ENCODE peak calls at places on chromosomes 11 and 22, in nine cellular contexts. A is upper lobe of right lung, J is heart left ventricle, P is HCT116, K is AG04449, F is fibroblast of pulmonary artery, T is AG04450, R is PC-3, O is IMR-90. H is an unnamed sample.

GRCh38 chr22:22877523-22878210 is 9.9 kb upstream of the IGLL5 start:
- DNase-seq in A (peak), J (peak), P (peak), K (no peak), F (peak), T (peak), R (peak), O (peak), H (peak)

GRCh38 chr11:115892016-115892415 is 387.8 kb upstream of the CADM1 start:
- DNase-seq in A (no peak), J (no peak), P (no peak), K (no peak), F (no peak), T (no peak), R (no peak), O (no peak), H (no peak)

GRCh38 chr11:126079640-126080205 is 17.1 kb upstream of the CDON start:
- DNase-seq in A (no peak), J (no peak), P (no peak), K (no peak), F (no peak), T (no peak), R (peak), O (no peak), H (no peak)

GRCh38 chr11:66745356-66746235 is 16.6 kb upstream of the SPTBN2 start:
- DNase-seq in A (peak), J (no peak), P (no peak), K (no peak), F (no peak), T (no peak), R (peak), O (no peak), H (no peak)

GRCh38 chr22:27866136-27867091 is 52.6 kb downstream of the PITPNB start:
- DNase-seq in A (no peak), J (no peak), P (no peak), K (peak), F (peak), T (peak), R (peak), O (peak), H (peak)

GRCh38 chr11:82864268-82864667 is 36.0 kb downstream of the PRCP start:
- DNase-seq in A (peak), J (peak), P (peak), K (no peak), F (peak), T (no peak), R (peak), O (peak), H (peak)

GRCh38 chr11:88553204-88553603 is 215.7 kb upstream of the CTSC start:
- DNase-seq in A (no peak), J (no peak), P (no peak), K (no peak), F (peak), T (no peak), R (no peak), O (peak), H (peak)

GRCh38 chr11:14544611-14545010 is 24.4 kb upstream of the PSMA1 start:
- DNase-seq in A (no peak), J (no peak), P (no peak), K (no peak), F (peak), T (no peak), R (no peak), O (peak), H (peak)

GRCh38 chr11:90434858-90435257 is 212.0 kb upstream of the CHORDC1 start:
- DNase-seq in A (no peak), J (no peak), P (no peak), K (no peak), F (no peak), T (no peak), R (peak), O (no peak), H (no peak)

GRCh38 chr22:28607710-28608109 is 71.9 kb downstream of the TTC28 start:
- DNase-seq in A (no peak), J (no peak), P (no peak), K (no peak), F (no peak), T (peak), R (no peak), O (peak), H (no peak)

GRCh38 chr11:61482513-61482912 is 26.0 kb upstream of the LRRC10B start:
- DNase-seq in A (no peak), J (no peak), P (no peak), K (no peak), F (no peak), T (no peak), R (peak), O (no peak), H (no peak)

GRCh38 chr22:26651840-26652239 is 5.5 kb upstream of the MIAT start:
- DNase-seq in A (no peak), J (no peak), P (no peak), K (no peak), F (no peak), T (no peak), R (no peak), O (no peak), H (no peak)

GRCh38 chr11:72589802-72590761 is 84.1 kb downstream of the PDE2A start:
- DNase-seq in A (peak), J (peak), P (no peak), K (no peak), F (peak), T (no peak), R (peak), O (no peak), H (peak)

GRCh38 chr22:28989035-28989464 is 72.6 kb downstream of the C22orf31 start:
- DNase-seq in A (no peak), J (no peak), P (no peak), K (no peak), F (peak), T (no peak), R (peak), O (no peak), H (no peak)

GRCh38 chr11:19187880-19188279 is 13.9 kb downstream of the CSRP3 start:
- DNase-seq in A (no peak), J (no peak), P (no peak), K (no peak), F (no peak), T (no peak), R (peak), O (no peak), H (no peak)

GRCh38 chr22:38795569-38795968 is 1.6 kb upstream of the DNAL4 start:
- DNase-seq in A (no peak), J (no peak), P (no peak), K (no peak), F (no peak), T (no peak), R (no peak), O (no peak), H (no peak)

GRCh38 chr22:19641254-19641982 is 72.9 kb upstream of the SEPTIN5 start:
- DNase-seq in A (no peak), J (no peak), P (peak), K (no peak), F (peak), T (no peak), R (peak), O (no peak), H (no peak)

GRCh38 chr11:89625171-89625570 is 84.9 kb upstream of the TRIM77 start:
- DNase-seq in A (no peak), J (no peak), P (no peak), K (no peak), F (no peak), T (no peak), R (peak), O (no peak), H (no peak)

GRCh38 chr11:62707277-62707771 is at the start of the genes BSCL2 and GNG3:
- DNase-seq in A (peak), J (peak), P (no peak), K (no peak), F (no peak), T (no peak), R (no peak), O (no peak), H (no peak)

GRCh38 chr11:78672850-78673641 is 98.4 kb upstream of the NARS2 start:
- DNase-seq in A (no peak), J (no peak), P (no peak), K (no peak), F (no peak), T (no peak), R (no peak), O (no peak), H (no peak)

GRCh38 chr11:27282141-27282590 is 80.8 kb downstream of the CCDC34 start:
- DNase-seq in A (no peak), J (peak), P (no peak), K (peak), F (peak), T (peak), R (no peak), O (peak), H (peak)

GRCh38 chr22:27317156-27317555 is 484.4 kb downstream of the MN1 start:
- DNase-seq in A (no peak), J (no peak), P (no peak), K (no peak), F (peak), T (no peak), R (no peak), O (no peak), H (no peak)

GRCh38 chr11:28017816-28018215 is 90.1 kb downstream of the KIF18A start:
- DNase-seq in A (no peak), J (no peak), P (no peak), K (peak), F (peak), T (no peak), R (peak), O (peak), H (peak)

GRCh38 chr22:43400449-43400848 is 11.4 kb upstream of the MPPED1 start:
- DNase-seq in A (no peak), J (peak), P (no peak), K (no peak), F (no peak), T (no peak), R (no peak), O (no peak), H (no peak)

GRCh38 chr22:46575915-46576555 is 38.6 kb upstream of the CELSR1 start:
- DNase-seq in A (peak), J (peak), P (no peak), K (no peak), F (no peak), T (no peak), R (no peak), O (no peak), H (no peak)

GRCh38 chr11:91435694-91436375 is 788.8 kb upstream of the FAT3 start:
- DNase-seq in A (no peak), J (no peak), P (no peak), K (no peak), F (no peak), T (no peak), R (peak), O (no peak), H (no peak)

GRCh38 chr11:64546176-64546575 is 44.8 kb upstream of the SLC22A12 start:
- DNase-seq in A (no peak), J (no peak), P (no peak), K (no peak), F (no peak), T (no peak), R (no peak), O (no peak), H (no peak)

GRCh38 chr22:36365020-36365411 is 22.8 kb downstream of the MYH9 start:
- DNase-seq in A (no peak), J (peak), P (peak), K (peak), F (peak), T (peak), R (peak), O (peak), H (peak)

GRCh38 chr11:95095858-95096587 is 6.4 kb downstream of the ENDOD1 start:
- DNase-seq in A (no peak), J (no peak), P (no peak), K (peak), F (peak), T (no peak), R (peak), O (peak), H (peak)

GRCh38 chr11:69664901-69665300 is 10.3 kb downstream of the LTO1 start:
- DNase-seq in A (peak), J (no peak), P (no peak), K (no peak), F (no peak), T (no peak), R (no peak), O (no peak), H (no peak)

GRCh38 chr11:57324154-57324885 is 432 bp downstream of the TNKS1BP1 start:
- DNase-seq in A (peak), J (no peak), P (no peak), K (no peak), F (peak), T (no peak), R (peak), O (peak), H (peak)

GRCh38 chr22:38317995-38318715 is 922 bp upstream of the CSNK1E start:
- DNase-seq in A (peak), J (peak), P (peak), K (peak), F (peak), T (peak), R (peak), O (peak), H (peak)

GRCh38 chr11:125345706-125346561 is 150.1 kb downstream of the FEZ1 start:
- DNase-seq in A (peak), J (peak), P (no peak), K (no peak), F (peak), T (peak), R (peak), O (peak), H (peak)

GRCh38 chr11:118180300-118180703 is 3.9 kb upstream of the SCN2B start:
- DNase-seq in A (no peak), J (peak), P (peak), K (no peak), F (peak), T (no peak), R (no peak), O (no peak), H (peak)

GRCh38 chr11:36455658-36456111 is 54.4 kb downstream of the TRAF6 start:
- DNase-seq in A (peak), J (peak), P (no peak), K (peak), F (peak), T (peak), R (peak), O (peak), H (peak)

GRCh38 chr11:27863637-27864036 is 163.4 kb upstream of the BDNF start:
- DNase-seq in A (no peak), J (no peak), P (no peak), K (no peak), F (no peak), T (no peak), R (no peak), O (no peak), H (no peak)

GRCh38 chr11:110161061-110161460 is 67.9 kb downstream of the ZC3H12C start:
- DNase-seq in A (no peak), J (no peak), P (no peak), K (no peak), F (no peak), T (no peak), R (no peak), O (no peak), H (no peak)

GRCh38 chr22:41028841-41029240 is 63.6 kb upstream of the EP300 start:
- DNase-seq in A (no peak), J (no peak), P (no peak), K (peak), F (peak), T (peak), R (peak), O (peak), H (peak)

GRCh38 chr11:77140231-77140959 is 12.3 kb downstream of the MYO7A start:
- DNase-seq in A (no peak), J (peak), P (no peak), K (no peak), F (peak), T (no peak), R (no peak), O (peak), H (peak)

GRCh38 chr11:7651140-7651551 is 22.2 kb downstream of the CYB5R2 start:
- DNase-seq in A (no peak), J (no peak), P (no peak), K (no peak), F (no peak), T (no peak), R (peak), O (peak), H (peak)

GRCh38 chr11:2834893-2835767 is 50.4 kb downstream of the CDKN1C start:
- DNase-seq in A (no peak), J (no peak), P (no peak), K (no peak), F (peak), T (no peak), R (peak), O (peak), H (no peak)
- TF ChIP-seq CTCF in A (no peak), J (no peak), P (no peak), K (no peak), F (no peak), T (no peak), R (no peak), O (no peak), H (no peak)

GRCh38 chr11:13280323-13280722 is 2.7 kb downstream of the BMAL1 start:
- DNase-seq in A (no peak), J (no peak), P (no peak), K (no peak), F (no peak), T (no peak), R (no peak), O (no peak), H (no peak)

GRCh38 chr11:13278620-13279486 is 1.3 kb downstream of the BMAL1 start:
- DNase-seq in A (no peak), J (no peak), P (no peak), K (no peak), F (no peak), T (no peak), R (no peak), O (no peak), H (no peak)

GRCh38 chr11:13280777-13281176 is 3.2 kb downstream of the BMAL1 start:
- DNase-seq in A (no peak), J (no peak), P (no peak), K (no peak), F (no peak), T (no peak), R (no peak), O (no peak), H (no peak)

GRCh38 chr11:13277719-13278619 is at the start of gene BMAL1:
- DNase-seq in A (peak), J (peak), P (no peak), K (no peak), F (peak), T (no peak), R (no peak), O (no peak), H (no peak)

DNA sequence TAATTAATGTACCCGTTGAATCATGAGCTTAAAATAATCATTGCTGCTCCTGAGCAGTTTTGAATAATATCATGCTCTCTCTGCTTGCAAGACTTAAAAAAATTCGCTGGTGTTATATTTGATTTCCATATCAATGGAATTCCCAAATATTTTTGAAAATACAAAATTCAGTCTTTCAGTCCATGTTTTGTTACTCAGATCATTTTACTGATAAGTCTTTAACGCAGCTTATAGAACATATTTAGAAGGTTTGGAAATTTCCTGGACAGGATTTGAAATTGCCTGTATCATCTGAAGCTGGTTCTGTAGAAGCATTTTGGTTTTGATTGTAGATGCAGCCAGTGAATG is 1.9 kb downstream of the BMAL1 start:
- DNase-seq in A (no peak), J (no peak), P (no peak), K (no peak), F (no peak), T (no peak), R (no peak), O (no peak), H (no peak)
- H3K4me3 ChIP-seq in A (peak), J (no peak), P (no peak), K (no peak), F (no peak), T (no peak), R (no peak), O (no peak), H (no peak)

GRCh38 chr11:70741085-70741484 is 342.8 kb downstream of the CTTN start:
- DNase-seq in A (no peak), J (no peak), P (no peak), K (no peak), F (no peak), T (no peak), R (no peak), O (no peak), H (no peak)

GRCh38 chr11:70738661-70739060 is 340.3 kb downstream of the CTTN start:
- DNase-seq in A (peak), J (no peak), P (no peak), K (no peak), F (no peak), T (no peak), R (no peak), O (no peak), H (no peak)

GRCh38 chr11:70740475-70740825 is 342.1 kb downstream of the CTTN start:
- DNase-seq in A (peak), J (no peak), P (no peak), K (no peak), F (no peak), T (no peak), R (no peak), O (no peak), H (no peak)

GRCh38 chr11:70739091-70739490 is 340.8 kb downstream of the CTTN start:
- DNase-seq in A (peak), J (no peak), P (no peak), K (no peak), F (no peak), T (no peak), R (no peak), O (no peak), H (no peak)

GRCh38 chr11:70739811-70740474 is 341.6 kb downstream of the CTTN start:
- DNase-seq in A (peak), J (no peak), P (no peak), K (no peak), F (no peak), T (no peak), R (no peak), O (no peak), H (no peak)
- TF ChIP-seq CTCF in A (no peak), J (no peak), P (no peak), K (no peak), F (no peak), T (no peak), R (no peak), O (no peak), H (no peak)

GRCh38 chr11:22627421-22627820 is 1.8 kb upstream of the FANCF start:
- DNase-seq in A (no peak), J (no peak), P (no peak), K (no peak), F (no peak), T (no peak), R (no peak), O (no peak), H (no peak)

GRCh38 chr11:22625448-22626287 is at the start of gene FANCF:
- DNase-seq in A (peak), J (peak), P (peak), K (peak), F (peak), T (peak), R (peak), O (peak), H (peak)

GRCh38 chr11:22624742-22625447 is 728 bp downstream of the FANCF start:
- DNase-seq in A (peak), J (peak), P (peak), K (peak), F (peak), T (no peak), R (peak), O (peak), H (peak)

GRCh38 chr11:22626573-22627239 is 1.1 kb upstream of the FANCF start:
- DNase-seq in A (no peak), J (no peak), P (no peak), K (no peak), F (no peak), T (no peak), R (no peak), O (no peak), H (no peak)
- H3K4me3 ChIP-seq in A (peak), J (peak), P (no peak), K (no peak), F (no peak), T (no peak), R (peak), O (no peak), H (no peak)

GRCh38 chr11:58924230-58924629 is 15.1 kb upstream of the GLYATL1 start:
- DNase-seq in A (no peak), J (no peak), P (no peak), K (no peak), F (no peak), T (no peak), R (no peak), O (no peak), H (no peak)

GRCh38 chr11:58922475-58922874 is 16.8 kb upstream of the GLYATL1 start:
- DNase-seq in A (no peak), J (no peak), P (no peak), K (no peak), F (no peak), T (no peak), R (peak), O (no peak), H (no peak)

GRCh38 chr11:58926251-58926650 is 13.0 kb upstream of the GLYATL1 start:
- DNase-seq in A (no peak), J (no peak), P (no peak), K (no peak), F (no peak), T (peak), R (peak), O (peak), H (no peak)

GRCh38 chr11:58921778-58922390 is 17.4 kb upstream of the GLYATL1 start:
- DNase-seq in A (no peak), J (no peak), P (no peak), K (no peak), F (no peak), T (no peak), R (no peak), O (no peak), H (no peak)

DNA sequence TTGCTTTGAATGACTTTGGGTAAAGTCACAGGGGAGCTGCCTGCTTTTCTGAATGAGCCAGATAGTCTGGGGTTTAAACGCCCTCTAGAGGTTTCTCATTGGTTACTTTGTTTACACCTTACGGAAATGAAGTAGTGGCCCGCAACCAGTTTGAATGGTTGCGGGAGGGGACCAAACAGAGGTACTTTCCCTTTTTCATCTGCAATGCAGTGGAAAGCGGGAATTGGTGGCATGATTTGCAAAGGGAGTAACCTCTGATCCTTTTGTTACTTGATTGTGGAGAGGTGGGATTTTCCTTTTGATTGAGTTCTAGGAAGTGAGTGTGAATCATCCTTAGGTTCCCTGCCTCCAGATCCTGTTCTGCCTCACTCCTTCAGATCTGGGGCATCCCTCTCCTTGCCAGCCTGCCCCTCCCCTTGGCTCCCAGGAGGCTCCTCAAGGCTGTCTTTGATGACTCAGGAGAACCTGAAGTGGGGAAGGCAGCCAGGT is 15.9 kb upstream of the GLYATL1 start:
- DNase-seq in A (no peak), J (no peak), P (peak), K (no peak), F (peak), T (no peak), R (peak), O (peak), H (peak)
- TF ChIP-seq CTCF in A (no peak), J (no peak), P (peak), K (peak), F (peak), T (peak), R (peak), O (peak), H (peak)

H was measured in AG10803.